ENCODE peak calls at places on chromosomes 5 and 9, in four cellular contexts. V, A, R and M are unnamed samples.

GRCh38 chr5:119071573-119071874 is 637 bp downstream of the DMXL1 start:
- DNase-seq in V (no peak), R (no peak), A (no peak), M (no peak)

GRCh38 chr5:11182441-11183080 is 421.5 kb upstream of the DAP start:
- DNase-seq in V (no peak), R (peak; percentile 40), A (no peak), M (no peak)

GRCh38 chr5:60092671-60093422 is 199.3 kb upstream of the PDE4D start:
- DNase-seq in R (peak; percentile 95), V (no peak), A (no peak), M (no peak)

GRCh38 chr5:179914032-179914755 is 6.5 kb upstream of the TBC1D9B start:
- DNase-seq in R (peak; percentile 66), A (peak; percentile 31), V (no peak), M (no peak)

GRCh38 chr5:74492230-74492629 is 148.3 kb downstream of the ENC1 start:
- DNase-seq in V (no peak), R (no peak), A (no peak), M (no peak)

GRCh38 chr5:72653586-72653985 is 146.4 kb upstream of the ZNF366 start:
- DNase-seq in R (peak; percentile 25), A (no peak), V (no peak), M (no peak)

GRCh38 chr9:2723666-2724065 is 6.4 kb downstream of the KCNV2 start:
- DNase-seq in V (no peak), A (no peak), R (no peak), M (no peak)

GRCh38 chr5:88438006-88438405 is 169.4 kb upstream of the TMEM161B start:
- DNase-seq in V (no peak), A (no peak), R (peak; percentile 18), M (no peak)

GRCh38 chr9:126347911-126348760 is 21.5 kb downstream of the MVB12B start:
- DNase-seq in V (no peak), A (peak; percentile 77), R (no peak), M (no peak)